ENCODE peak calls at places on chromosomes 4 and X, in four cellular contexts. V, O, K and P are unnamed samples.

GRCh38 chr4:109186458-109186945 is 116.0 kb downstream of the COL25A1 start:
- DNase-seq in O (no peak), K (no peak), V (no peak), P (no peak)

GRCh38 chrX:74421181-74422028 is at the start of gene SLC16A2:
- DNase-seq in K (no peak), V (peak), O (peak), P (peak)

GRCh38 chr4:122632396-122633143 is 11.7 kb upstream of the IL21 start:
- DNase-seq in O (no peak), V (no peak), K (no peak), P (no peak)

GRCh38 chr4:52249583-52249982 is 198.5 kb downstream of the SPATA18 start:
- DNase-seq in O (no peak), V (no peak), K (no peak), P (no peak)

GRCh38 chrX:16125520-16126149 is 2.3 kb downstream of the GRPR start:
- DNase-seq in K (no peak), O (no peak), V (no peak), P (no peak)

GRCh38 chrX:136646602-136647239 is 1.2 kb upstream of the CD40LG start:
- DNase-seq in K (no peak), V (no peak), O (no peak), P (no peak)

GRCh38 chrX:48560056-48560455 is 14.2 kb upstream of the RBM3 start:
- DNase-seq in O (no peak), V (no peak), K (no peak), P (no peak)

GRCh38 chrX:24990585-24990984 is 25.2 kb downstream of the ARX start:
- DNase-seq in K (no peak), O (peak), V (no peak), P (no peak)

GRCh38 chrX:135737361-135738071 is 24.1 kb downstream of the CT45A1 start:
- DNase-seq in O (no peak), K (no peak), V (no peak), P (no peak)

GRCh38 chr4:175444512-175444911 is 367.6 kb downstream of the GPM6A start:
- DNase-seq in V (no peak), K (no peak), O (no peak), P (no peak)

GRCh38 chr4:173051697-173052096 is 116.9 kb upstream of the GALNT7 start:
- DNase-seq in K (no peak), V (no peak), O (no peak), P (no peak)

GRCh38 chrX:102976793-102977495 is 39.9 kb downstream of the RAB40AL start:
- DNase-seq in O (no peak), K (no peak), V (no peak), P (no peak)

GRCh38 chrX:17242470-17242869 is 132.5 kb upstream of the NHS start:
- DNase-seq in O (peak), V (peak), K (peak), P (no peak)

GRCh38 chr4:99645036-99645435 is 12.6 kb downstream of the C4orf54 start:
- DNase-seq in V (no peak), O (peak), K (no peak), P (no peak)

GRCh38 chr4:163697121-163697520 is 202.6 kb downstream of the TMA16 start:
- DNase-seq in O (no peak), V (no peak), K (no peak), P (no peak)

GRCh38 chr4:85024671-85025070 is 58.2 kb upstream of the WDFY3 start:
- DNase-seq in K (no peak), O (no peak), V (no peak), P (no peak)

GRCh38 chrX:40542208-40542607 is 38.6 kb upstream of the ATP6AP2 start:
- DNase-seq in O (no peak), V (no peak), K (no peak), P (no peak)

GRCh38 chr4:88880501-88881226 is 176.3 kb downstream of the FAM13A start:
- DNase-seq in O (no peak), K (no peak), V (no peak), P (no peak)

GRCh38 chr4:113467581-113467980 is 294.0 kb downstream of the CAMK2D start:
- DNase-seq in O (no peak), K (no peak), V (peak), P (no peak)

GRCh38 chr4:10006236-10006603 is 15.1 kb downstream of the SLC2A9 start:
- DNase-seq in O (no peak), V (peak), K (peak), P (no peak)

GRCh38 chr4:147780137-147780777 is 48.4 kb downstream of the ARHGAP10 start:
- DNase-seq in V (peak), K (no peak), O (no peak), P (no peak)

GRCh38 chr4:3302164-3302785 is 9.5 kb downstream of the RGS12 start:
- DNase-seq in K (no peak), O (no peak), V (peak), P (no peak)

GRCh38 chr4:113637363-113637762 is 124.2 kb downstream of the CAMK2D start:
- DNase-seq in K (no peak), O (no peak), V (no peak), P (no peak)

GRCh38 chr4:140108713-140109230 is 45.2 kb downstream of the MAML3 start:
- DNase-seq in O (no peak), V (no peak), K (no peak), P (no peak)

GRCh38 chr4:1868293-1868692 is 2.9 kb upstream of the NSD2 start:
- DNase-seq in K (peak), O (no peak), V (no peak), P (no peak)

GRCh38 chr4:32117696-32118095 is 1397.5 kb downstream of the PCDH7 start:
- DNase-seq in O (peak), K (no peak), V (no peak), P (no peak)

GRCh38 chrX:129771266-129771995 is 8.3 kb upstream of the SASH3 start:
- DNase-seq in V (no peak), K (no peak), O (no peak), P (no peak)

GRCh38 chr4:82559735-82560120 is 2.1 kb downstream of the TMEM150C start:
- DNase-seq in O (peak), V (no peak), K (no peak), P (no peak)

GRCh38 chr4:82560853-82561744 is 689 bp downstream of the TMEM150C start:
- DNase-seq in K (no peak), V (no peak), O (no peak), P (no peak)

GRCh38 chr4:82562553-82562854 is 716 bp upstream of the TMEM150C start:
- DNase-seq in V (no peak), K (no peak), O (no peak), P (no peak)

GRCh38 chr4:82567444-82567843 is 5.7 kb upstream of the TMEM150C start:
- DNase-seq in K (no peak), V (no peak), O (no peak), P (no peak)

GRCh38 chr4:82561745-82562552 is at the start of gene TMEM150C:
- DNase-seq in V (no peak), O (peak), K (no peak), P (no peak)
- TF ChIP-seq CTCF in V (no peak), O (peak), K (peak), P (peak)

DNA sequence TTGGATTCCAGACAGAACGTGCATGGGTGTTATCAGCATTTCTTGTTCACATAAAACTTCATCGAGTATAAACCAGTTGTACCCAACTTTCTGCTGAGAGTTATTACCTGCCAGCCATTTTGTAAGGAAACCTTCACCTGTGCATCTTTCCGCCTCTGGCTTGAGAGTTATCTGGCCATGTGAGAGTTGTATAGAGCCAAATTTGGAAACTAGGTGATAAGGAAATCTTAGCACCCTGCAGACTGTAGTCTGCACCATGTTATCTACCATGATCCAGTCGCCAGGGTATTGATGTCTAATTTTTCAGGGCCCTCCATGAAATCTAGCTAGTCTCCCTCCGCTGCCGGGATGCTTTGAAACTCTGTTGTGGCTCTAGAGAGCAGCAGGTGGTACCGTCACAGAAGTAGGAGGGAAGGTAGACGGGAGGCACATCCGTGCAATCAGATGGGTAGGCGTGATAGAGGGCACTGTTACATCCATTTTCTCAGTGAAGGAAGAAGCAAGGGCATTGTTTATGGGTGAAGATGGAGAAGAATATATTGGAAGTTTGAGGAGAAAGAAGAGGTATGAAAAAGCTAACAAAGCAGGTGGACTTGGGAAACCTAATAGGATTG is 1.2 kb downstream of the ANAPC4 start:
- DNase-seq in K (no peak), V (no peak), O (no peak), P (no peak)
- TF ChIP-seq CTCF in K (no peak), V (no peak), O (no peak), P (no peak)

GRCh38 chr4:80216100-80216761 is 18.9 kb downstream of the PRDM8 start:
- DNase-seq in K (no peak), V (no peak), O (no peak), P (no peak)

GRCh38 chr4:80225628-80226027 is 28.3 kb downstream of the PRDM8 start:
- DNase-seq in K (no peak), V (no peak), O (no peak), P (no peak)

GRCh38 chr4:80219301-80220025 is 22.2 kb downstream of the PRDM8 start:
- DNase-seq in K (no peak), O (peak), V (no peak), P (no peak)

GRCh38 chr4:80220711-80221110 is 23.4 kb downstream of the PRDM8 start:
- DNase-seq in O (no peak), V (no peak), K (no peak), P (no peak)

DNA sequence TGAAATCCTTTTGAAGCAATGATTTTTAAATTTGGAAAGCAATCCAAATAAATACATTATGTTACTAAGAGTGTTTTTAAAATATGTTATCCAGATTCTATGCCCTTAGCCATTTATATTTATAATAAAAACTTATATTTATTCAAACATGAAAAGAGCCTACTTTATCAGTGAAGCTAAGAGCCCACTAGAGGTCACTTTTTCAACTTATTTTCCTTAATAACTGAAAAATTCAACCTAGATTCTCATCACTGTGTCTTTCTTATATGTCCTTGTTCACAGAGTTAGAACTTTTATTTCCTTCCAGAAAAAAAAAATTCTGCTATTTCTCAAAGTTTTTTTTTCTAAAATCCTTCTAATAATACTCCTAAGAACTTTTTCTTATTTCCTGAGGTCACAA is 23.9 kb downstream of the PRDM8 start:
- DNase-seq in O (no peak), K (no peak), V (no peak), P (no peak)
- TF ChIP-seq CTCF in O (peak), K (no peak), V (peak), P (peak)

GRCh38 chr4:94390804-94391410 is 48.3 kb upstream of the HPGDS start:
- DNase-seq in V (no peak), O (peak), K (peak), P (no peak)
- TF ChIP-seq CTCF in V (peak), O (peak), K (peak), P (peak)

GRCh38 chr4:76199664-76200211 is 13.9 kb downstream of the SCARB2 start:
- DNase-seq in O (no peak), K (no peak), V (no peak), P (no peak)
- TF ChIP-seq CTCF in O (peak), K (no peak), V (no peak), P (peak)

GRCh38 chr4:23455482-23455881 is 434.4 kb downstream of the PPARGC1A start:
- DNase-seq in O (peak), V (no peak), K (peak), P (no peak)
- TF ChIP-seq CTCF in O (peak), V (no peak), K (peak), P (peak)

GRCh38 chr4:21134994-21135393 is 434.7 kb downstream of the PACRGL start:
- DNase-seq in O (peak), V (no peak), K (no peak), P (no peak)
- TF ChIP-seq CTCF in O (peak), V (no peak), K (peak), P (peak)

GRCh38 chr4:144572660-144573059 is 73.3 kb upstream of the HHIP start:
- DNase-seq in O (no peak), V (no peak), K (peak), P (no peak)
- TF ChIP-seq CTCF in O (peak), V (no peak), K (peak), P (no peak)

DNA sequence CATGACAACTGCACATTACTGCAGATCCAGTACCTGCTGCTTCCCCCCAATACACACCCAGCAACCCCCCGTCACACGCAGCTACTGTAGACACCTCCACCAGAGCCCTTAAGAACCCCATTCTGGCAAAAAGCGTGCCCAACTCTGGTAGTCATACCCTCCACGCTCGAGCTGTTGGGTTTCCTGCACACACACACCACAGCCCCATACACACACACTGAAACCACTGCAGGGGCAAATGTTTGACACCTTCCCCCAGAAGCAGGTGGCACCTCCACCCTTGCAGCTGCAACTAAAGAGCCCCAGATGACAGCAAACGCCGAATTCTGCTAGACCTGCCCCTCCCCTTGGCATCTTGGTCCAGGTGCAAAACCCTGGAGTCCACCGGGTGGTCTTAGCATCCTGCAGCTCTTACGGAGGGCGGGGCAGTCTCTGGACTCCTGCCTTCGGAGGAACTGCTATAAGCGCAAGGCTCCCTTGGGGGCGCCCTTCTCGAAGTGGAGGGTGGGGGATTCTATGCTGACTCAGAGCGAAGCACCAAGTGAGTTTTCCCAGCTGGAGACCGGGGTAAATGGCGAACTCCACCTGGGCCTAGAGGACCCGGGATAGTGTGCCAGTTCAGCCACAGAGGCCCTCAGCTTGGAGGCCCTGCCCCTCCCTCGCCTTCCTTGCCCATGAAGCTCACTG is 1.5 kb downstream of the FRMPD3 start:
- DNase-seq in O (peak), K (no peak), V (no peak), P (no peak)
- TF ChIP-seq CTCF in O (peak), K (no peak), V (no peak), P (no peak)